ENCODE peak calls at places on chromosomes 16 and 17, in four cellular contexts. J is stomach, C is A549, N is kidney. Q is an unnamed sample. For H3K4me1, the result is how much of the 10 kb centered on the place peaks cover.

GRCh38 chr17:2089021-2089422 is 34.1 kb downstream of the HIC1 start:
- DNase-seq in J (no peak), C (no peak), N (peak), Q (no peak)

GRCh38 chr17:34616148-34616547 is 36.8 kb downstream of the TMEM132E start:
- DNase-seq in J (no peak), C (no peak), N (no peak), Q (no peak)

GRCh38 chr17:41638194-41638593 is 13.8 kb upstream of the KRT17 start:
- DNase-seq in J (no peak), C (no peak), N (no peak), Q (no peak)

GRCh38 chr17:30326816-30327215 is 7.0 kb downstream of the TMIGD1 start:
- DNase-seq in J (no peak), C (no peak), N (no peak), Q (no peak)

GRCh38 chr17:80877095-80877828 is 114.4 kb upstream of the CHMP6 start:
- DNase-seq in J (no peak), C (no peak), N (peak), Q (peak)

GRCh38 chr16:58110590-58111330 is 18.4 kb downstream of the CFAP20 start:
- DNase-seq in J (peak), C (no peak), N (no peak), Q (no peak)

GRCh38 chr17:11948791-11949190 is 48.5 kb downstream of the ZNF18 start:
- DNase-seq in J (no peak), C (peak), N (no peak), Q (no peak)

GRCh38 chr16:29898786-29899515 is 399 bp downstream of the SEZ6L2 start:
- DNase-seq in J (peak), C (no peak), N (no peak), Q (no peak)

GRCh38 chr17:42276609-42277341 is 584 bp upstream of the STAT5B start:
- DNase-seq in J (peak), C (peak), N (peak), Q (peak)

GRCh38 chr16:89863741-89864391 is 9.5 kb upstream of the TCF25 start:
- DNase-seq in J (no peak), C (no peak), N (no peak), Q (peak)

GRCh38 chr16:12046651-12047050 is 70.1 kb downstream of the SNX29 start:
- DNase-seq in J (no peak), C (no peak), N (no peak), Q (no peak)

GRCh38 chr17:4949321-4950074 is 1.2 kb upstream of the PFN1 start:
- DNase-seq in J (peak), C (peak), N (peak), Q (peak)

GRCh38 chr17:30217054-30217453 is 18.4 kb downstream of the SLC6A4 start:
- DNase-seq in J (no peak), C (no peak), N (no peak), Q (no peak)

GRCh38 chr16:28092721-28093382 is 29.3 kb upstream of the GSG1L start:
- DNase-seq in J (no peak), C (no peak), N (peak), Q (no peak)

GRCh38 chr16:73000020-73000906 is 47.7 kb downstream of the ZFHX3 start:
- DNase-seq in J (no peak), C (no peak), N (no peak), Q (no peak)

GRCh38 chr16:84040823-84041391 is 1.7 kb downstream of the SLC38A8 start:
- DNase-seq in J (no peak), C (no peak), N (peak), Q (no peak)

GRCh38 chr17:6476834-6477210 is 32.6 kb downstream of the PIMREG start:
- DNase-seq in J (no peak), C (no peak), N (peak), Q (no peak)

GRCh38 chr17:74779948-74780400 is 3.8 kb upstream of the NAT9 start:
- DNase-seq in J (peak), C (no peak), N (no peak), Q (peak)

GRCh38 chr16:21023509-21024202 is 123.1 kb downstream of the LYRM1 start:
- DNase-seq in J (peak), C (no peak), N (no peak), Q (peak)

GRCh38 chr16:56795011-56795410 is 65.1 kb downstream of the NUP93 start:
- DNase-seq in J (no peak), C (no peak), N (no peak), Q (no peak)

GRCh38 chr16:8675183-8676159 is 1.1 kb downstream of the ABAT start:
- DNase-seq in J (no peak), C (no peak), N (no peak), Q (no peak)

GRCh38 chr16:85901760-85902365 is 2.9 kb downstream of the IRF8 start:
- DNase-seq in J (no peak), C (no peak), N (peak), Q (no peak)

GRCh38 chr16:9235837-9236236 is 144.4 kb downstream of the HAPSTR1 start:
- DNase-seq in J (no peak), C (no peak), N (no peak), Q (no peak)

GRCh38 chr17:80866050-80866793 is 125.4 kb upstream of the CHMP6 start:
- DNase-seq in J (peak), C (peak), N (peak), Q (peak)

GRCh38 chr17:47229535-47230443 is 20.6 kb downstream of the MYL4 start:
- DNase-seq in J (peak), C (peak), N (peak), Q (peak)

GRCh38 chr17:46194393-46195216 is 1.4 kb upstream of the KANSL1 start:
- DNase-seq in J (no peak), C (peak), N (no peak), Q (peak)

GRCh38 chr17:63571632-63572310 is 21.5 kb downstream of the DCAF7 start:
- DNase-seq in J (no peak), C (peak), N (no peak), Q (no peak)

GRCh38 chr17:10198509-10199249 is at the start of gene GAS7:
- DNase-seq in J (peak), C (no peak), N (peak), Q (peak)
- H3K27ac ChIP-seq in J (peak), C (peak), N (no peak), Q (no peak)

DNA sequence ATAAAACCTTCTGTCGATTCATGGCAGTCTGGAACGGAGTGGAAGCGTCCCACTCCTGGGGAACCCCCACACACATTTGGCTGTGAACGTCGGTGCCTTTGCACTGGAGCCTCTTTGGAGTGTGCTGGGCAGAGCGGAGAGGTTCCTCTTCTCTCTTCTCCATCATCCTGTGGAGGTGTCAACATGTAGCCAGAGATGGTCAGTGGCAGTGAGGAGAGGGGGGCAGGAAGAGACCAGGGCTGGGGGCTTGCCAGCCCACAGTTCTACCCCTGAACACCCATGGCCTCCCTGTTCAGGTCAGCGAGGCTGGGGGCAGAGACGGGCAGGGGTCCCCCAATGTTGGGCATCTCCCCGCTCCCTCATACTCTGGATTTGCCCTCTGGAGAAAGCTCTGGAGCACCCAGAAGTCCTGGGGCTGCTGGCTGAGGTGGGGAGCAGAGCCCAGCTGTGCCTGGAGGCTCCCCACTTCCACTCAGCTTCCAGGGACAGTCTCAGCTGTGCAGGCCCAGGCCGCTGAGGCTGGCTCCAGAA is 223.7 kb downstream of the SEC14L1 start:
- DNase-seq in J (no peak), C (no peak), N (no peak), Q (no peak)
- H3K4me1 ChIP-seq in J (under half), C (half or more), N (under half), Q (under half)

GRCh38 chr17:79843475-79843916 is 4.3 kb upstream of the CBX4 start:
- DNase-seq in J (no peak), C (no peak), N (no peak), Q (peak)

GRCh38 chr17:79840989-79841286 is 1.7 kb upstream of the CBX4 start:
- DNase-seq in J (no peak), C (no peak), N (no peak), Q (no peak)

GRCh38 chr17:79842656-79843474 is 3.6 kb upstream of the CBX4 start:
- DNase-seq in J (no peak), C (no peak), N (no peak), Q (peak)

GRCh38 chr17:79841369-79842135 is 2.3 kb upstream of the CBX4 start:
- DNase-seq in J (no peak), C (no peak), N (no peak), Q (peak)

GRCh38 chr17:79842136-79842655 is 3.0 kb upstream of the CBX4 start:
- DNase-seq in J (no peak), C (no peak), N (peak), Q (no peak)
- H3K4me3 ChIP-seq in J (peak), C (no peak), N (no peak), Q (peak)

DNA sequence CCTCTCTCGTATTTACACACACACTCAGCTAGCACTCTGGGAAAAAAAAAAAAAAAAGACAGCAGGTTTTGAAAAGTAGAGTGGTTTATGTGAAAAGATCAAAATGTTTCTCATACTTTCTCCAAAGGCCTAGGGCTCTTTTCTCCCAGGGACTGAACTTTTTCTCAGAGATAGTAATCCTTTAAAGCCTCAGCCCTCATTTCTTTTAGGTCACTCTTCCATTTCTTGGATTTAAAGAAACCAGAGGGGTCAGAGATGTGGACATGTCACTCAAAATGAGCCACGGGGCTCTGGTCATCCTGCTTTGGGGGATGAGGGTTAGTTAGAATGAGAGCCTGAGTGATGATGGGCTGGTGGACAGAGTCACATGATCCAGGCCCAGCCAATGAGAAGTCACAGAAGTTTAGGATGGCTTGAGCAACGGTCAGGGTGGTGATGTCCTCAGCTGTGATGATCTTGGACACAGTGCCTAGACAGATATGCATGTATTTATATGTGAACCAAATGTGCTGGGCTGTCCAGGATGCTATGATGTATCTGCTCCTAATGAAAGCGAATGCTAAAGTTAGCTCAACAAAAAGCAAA is 33.7 kb upstream of the AXIN2 start:
- DNase-seq in J (no peak), C (peak), N (no peak), Q (no peak)
- H3K27ac ChIP-seq in J (no peak), C (no peak), N (no peak), Q (no peak)

GRCh38 chr17:72425133-72425795 is 304.4 kb downstream of the SOX9 start:
- DNase-seq in J (no peak), C (no peak), N (no peak), Q (no peak)

GRCh38 chr17:72424505-72425117 is 303.8 kb downstream of the SOX9 start:
- DNase-seq in J (no peak), C (no peak), N (no peak), Q (no peak)

GRCh38 chr17:72423286-72423589 is 302.4 kb downstream of the SOX9 start:
- DNase-seq in J (no peak), C (no peak), N (no peak), Q (no peak)

GRCh38 chr17:72422505-72423285 is 301.9 kb downstream of the SOX9 start:
- DNase-seq in J (peak), C (peak), N (peak), Q (no peak)

GRCh38 chr17:72423718-72424117 is 302.9 kb downstream of the SOX9 start:
- DNase-seq in J (no peak), C (no peak), N (no peak), Q (no peak)
- H3K4me1 ChIP-seq in J (half or more), C (half or more), N (under half), Q (under half)

GRCh38 chr17:82753201-82753464 is 1.3 kb downstream of the TBCD start:
- DNase-seq in J (no peak), C (no peak), N (no peak), Q (no peak)
- H3K4me3 ChIP-seq in J (peak), C (peak), N (peak), Q (peak)

GRCh38 chr16:500699-501098 is 26.8 kb upstream of the CAPN15 start:
- DNase-seq in J (no peak), C (no peak), N (no peak), Q (no peak)

GRCh38 chr16:505479-506245 is 21.9 kb upstream of the CAPN15 start:
- DNase-seq in J (no peak), C (no peak), N (no peak), Q (no peak)

GRCh38 chr16:506246-506546 is 21.3 kb upstream of the CAPN15 start:
- DNase-seq in J (no peak), C (no peak), N (no peak), Q (no peak)

GRCh38 chr16:502179-502943 is 25.2 kb upstream of the CAPN15 start:
- DNase-seq in J (no peak), C (no peak), N (no peak), Q (no peak)

GRCh38 chr16:503150-504071 is 24.1 kb upstream of the CAPN15 start:
- DNase-seq in J (no peak), C (no peak), N (no peak), Q (no peak)
- H3K27ac ChIP-seq in J (no peak), C (no peak), N (peak), Q (no peak)

GRCh38 chr16:14500791-14501190 is 129.3 kb downstream of the PARN start:
- DNase-seq in J (no peak), C (no peak), N (no peak), Q (no peak)
- H3K4me1 ChIP-seq in J (under half), C (half or more), N (under half), Q (under half)

DNA sequence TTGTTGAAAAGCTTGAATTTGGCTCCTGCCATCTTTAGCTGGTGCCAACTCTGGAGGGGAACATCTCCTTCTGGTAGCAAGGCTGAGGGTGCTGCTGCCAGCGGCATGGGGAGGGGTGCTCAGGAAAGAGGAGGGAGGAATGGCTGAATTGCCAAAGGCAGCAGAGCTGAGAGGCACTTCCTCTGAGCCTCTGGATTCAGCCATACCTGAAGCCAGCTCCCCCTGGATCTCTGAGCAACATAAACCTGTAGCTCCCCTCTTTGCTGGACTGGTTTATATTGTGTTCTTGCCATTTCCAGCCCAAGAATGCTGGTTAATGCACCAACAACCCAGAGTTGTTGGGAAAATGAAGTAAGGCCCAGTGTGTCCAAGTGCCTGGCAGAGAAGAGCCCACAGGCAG is 7.4 kb downstream of the MEFV start:
- DNase-seq in J (no peak), C (no peak), N (peak), Q (no peak)
- H3K4me3 ChIP-seq in J (no peak), C (no peak), N (no peak), Q (no peak)

Q was measured in naive thymus-derived CD4-positive, alpha-beta T cell.